ENCODE peak calls at places on chromosomes 7 and 10, in five cellular contexts. W is upper lobe of right lung, U is RWPE1, E is body of pancreas, V is transverse colon. R is an unnamed sample.

GRCh38 chr10:22518167-22518724 is 172.9 kb downstream of the SPAG6 start:
- DNase-seq in U (no peak), V (no peak), E (no peak), W (no peak), R (no peak)

GRCh38 chr10:48976208-48976607 is 36.6 kb upstream of the LRRC18 start:
- DNase-seq in V (no peak), U (peak), E (no peak), W (no peak), R (no peak)

GRCh38 chr7:28125381-28126046 is 55.1 kb downstream of the JAZF1 start:
- DNase-seq in U (no peak), W (no peak), E (no peak), V (no peak), R (no peak)

GRCh38 chr7:31123317-31123716 is 71.2 kb downstream of the ADCYAP1R1 start:
- DNase-seq in V (no peak), U (no peak), E (no peak), W (no peak), R (no peak)

GRCh38 chr10:132539431-132539839 is 1.8 kb downstream of the INPP5A start:
- DNase-seq in V (peak), U (no peak), W (peak), E (peak), R (no peak)

GRCh38 chr10:9608592-9608991 is 1409.1 kb upstream of the CELF2 start:
- DNase-seq in V (no peak), U (no peak), E (no peak), W (no peak), R (no peak)

GRCh38 chr10:120931423-120931822 is 80.3 kb downstream of the WDR11 start:
- DNase-seq in E (no peak), U (no peak), W (no peak), V (no peak), R (no peak)

GRCh38 chr7:65509368-65510186 is 135.9 kb downstream of the ZNF92 start:
- DNase-seq in V (no peak), E (no peak), W (peak), U (no peak), R (no peak)

GRCh38 chr7:41134242-41134872 is 568.5 kb downstream of the INHBA start:
- DNase-seq in W (no peak), V (no peak), U (peak), E (no peak), R (peak)

GRCh38 chr10:124005091-124005490 is 88.3 kb downstream of the CHST15 start:
- DNase-seq in E (peak), W (peak), V (no peak), U (no peak), R (no peak)

GRCh38 chr7:64558781-64559180 is 4.1 kb downstream of the ZNF680 start:
- DNase-seq in V (no peak), E (no peak), U (no peak), W (no peak), R (no peak)

GRCh38 chr7:28091190-28091589 is 89.4 kb downstream of the JAZF1 start:
- DNase-seq in V (no peak), U (no peak), W (no peak), E (no peak), R (no peak)

GRCh38 chr10:123863721-123864432 is 27.7 kb downstream of the CPXM2 start:
- DNase-seq in W (no peak), V (no peak), E (no peak), U (no peak), R (no peak)

GRCh38 chr7:87735360-87735759 is 107.2 kb downstream of the RUNDC3B start:
- DNase-seq in V (no peak), W (no peak), U (peak), E (no peak), R (no peak)

GRCh38 chr10:59678884-59679301 is 30.8 kb downstream of the SLC16A9 start:
- DNase-seq in W (no peak), U (peak), V (peak), E (no peak), R (no peak)

GRCh38 chr7:37382546-37383088 is 66.0 kb downstream of the ELMO1 start:
- DNase-seq in E (no peak), U (no peak), V (no peak), W (no peak), R (no peak)

GRCh38 chr10:133385214-133385613 is 6.2 kb downstream of the PAOX start:
- DNase-seq in E (no peak), V (no peak), U (no peak), W (peak), R (no peak)

GRCh38 chr7:106772655-106773108 is 92.4 kb upstream of the PIK3CG start:
- DNase-seq in U (peak), E (no peak), V (no peak), W (no peak), R (no peak)

GRCh38 chr10:2279666-2280065 is 542.3 kb upstream of the ADARB2 start:
- DNase-seq in W (no peak), U (no peak), V (no peak), E (no peak), R (no peak)

GRCh38 chr10:42882597-42882996 is 100.0 kb downstream of the BMS1 start:
- DNase-seq in U (no peak), W (no peak), E (no peak), V (no peak), R (no peak)

GRCh38 chr10:44378626-44379025 is 6.3 kb downstream of the CXCL12 start:
- DNase-seq in V (no peak), W (peak), U (no peak), E (no peak), R (no peak)

GRCh38 chr10:100038561-100039071 is 28.9 kb upstream of the DNMBP start:
- DNase-seq in E (no peak), W (no peak), U (no peak), V (peak), R (no peak)

GRCh38 chr7:136530831-136531230 is 337.6 kb upstream of the CHRM2 start:
- DNase-seq in W (no peak), U (no peak), V (no peak), E (no peak), R (no peak)

GRCh38 chr7:75981450-75982305 is 12.7 kb downstream of the TMEM120A start:
- DNase-seq in V (no peak), E (no peak), U (no peak), W (peak), R (no peak)

GRCh38 chr10:66782144-66782543 is 143.7 kb upstream of the LRRTM3 start:
- DNase-seq in W (no peak), U (no peak), V (no peak), E (no peak), R (no peak)

GRCh38 chr10:66246177-66246576 is 679.7 kb upstream of the LRRTM3 start:
- DNase-seq in V (no peak), U (no peak), W (no peak), E (no peak), R (no peak)

GRCh38 chr7:41756783-41757182 is 53.9 kb upstream of the INHBA start:
- DNase-seq in V (no peak), U (no peak), W (no peak), E (no peak), R (no peak)

GRCh38 chr10:124478517-124478916 is 16.9 kb downstream of the LHPP start:
- DNase-seq in U (peak), E (no peak), V (no peak), W (no peak), R (no peak)

GRCh38 chr10:113360870-113361269 is 192.0 kb upstream of the HABP2 start:
- DNase-seq in V (no peak), W (no peak), E (no peak), U (no peak), R (no peak)
- TF ChIP-seq CTCF in V (no peak), W (no peak), E (no peak), U (no peak), R (no peak)

GRCh38 chr10:75955953-75956352 is 524.5 kb downstream of the LRMDA start:
- DNase-seq in U (no peak), W (no peak), E (no peak), V (no peak), R (no peak)

GRCh38 chr10:75957721-75958120 is 526.3 kb downstream of the LRMDA start:
- DNase-seq in V (no peak), E (no peak), W (no peak), U (no peak), R (no peak)

GRCh38 chr10:75959209-75959608 is 527.8 kb downstream of the LRMDA start:
- DNase-seq in W (no peak), E (no peak), U (peak), V (no peak), R (no peak)

GRCh38 chr10:75956624-75957023 is 525.2 kb downstream of the LRMDA start:
- DNase-seq in V (no peak), E (no peak), U (no peak), W (no peak), R (no peak)

DNA sequence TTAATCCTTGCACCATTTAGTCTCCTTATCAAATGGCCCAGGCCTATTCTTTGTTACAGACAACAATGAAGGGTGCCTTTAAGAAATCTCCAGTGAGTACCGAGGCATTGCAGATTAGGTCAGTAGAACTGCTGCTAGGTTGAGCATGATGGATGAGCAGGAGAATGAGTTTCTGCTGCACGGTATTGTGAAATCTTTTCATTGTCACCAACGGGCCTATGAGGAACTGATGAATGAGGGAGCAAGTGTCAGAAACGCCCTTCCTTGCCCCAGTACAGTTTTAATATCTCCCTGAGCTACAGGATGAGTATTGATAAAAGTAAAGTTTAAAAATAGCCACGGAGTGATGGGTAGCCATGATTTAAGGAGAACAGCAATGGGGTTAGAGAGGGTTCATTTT is 525.9 kb downstream of the LRMDA start:
- DNase-seq in V (no peak), U (no peak), W (no peak), E (no peak), R (no peak)
- TF ChIP-seq CTCF in V (no peak), U (no peak), W (no peak), E (no peak), R (no peak)

DNA sequence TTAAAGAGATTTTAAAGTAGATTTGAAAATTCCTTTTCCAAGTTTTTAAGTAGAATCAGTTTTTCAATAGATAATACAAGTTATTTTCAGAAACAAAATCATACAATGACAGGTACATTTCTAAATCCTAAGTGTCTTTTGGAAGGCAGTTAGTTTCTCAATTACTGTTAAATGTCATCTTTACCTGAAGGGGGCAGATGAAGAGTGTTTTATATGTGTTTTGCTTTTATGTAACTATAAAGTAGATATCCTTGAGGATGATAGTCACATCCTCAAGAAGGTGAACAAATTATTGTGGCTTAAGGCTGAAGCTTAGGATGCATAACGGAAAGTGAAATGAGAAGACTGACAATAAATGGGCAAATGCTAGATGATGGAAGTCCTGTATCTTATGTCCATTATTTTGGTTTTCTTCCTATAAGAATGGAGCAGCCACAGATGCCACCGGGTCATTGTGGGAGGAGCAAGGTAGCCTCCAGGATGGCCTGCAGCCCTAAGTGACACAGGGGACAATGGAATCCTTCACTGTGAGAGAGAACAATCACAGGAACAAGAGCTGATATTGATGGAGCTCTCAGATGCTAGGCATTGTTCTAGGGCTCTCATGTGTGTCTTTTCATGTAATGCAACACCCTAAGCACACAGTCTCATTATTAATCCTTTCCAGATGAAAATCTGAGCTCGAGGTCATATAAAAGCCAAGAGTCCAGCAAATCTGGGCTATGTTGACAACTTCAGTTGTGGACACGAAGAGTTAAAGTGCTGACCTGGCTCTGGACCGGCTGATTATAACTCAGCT is 14.1 kb upstream of the MKX start:
- DNase-seq in E (no peak), V (no peak), U (no peak), W (no peak), R (no peak)
- TF ChIP-seq CTCF in E (peak), V (no peak), U (no peak), W (peak), R (peak)

GRCh38 chr10:102393411-102394078 is 2.0 kb upstream of the NFKB2 start:
- DNase-seq in V (no peak), U (no peak), E (no peak), W (no peak), R (no peak)
- TF ChIP-seq CTCF in V (no peak), U (peak), E (no peak), W (peak), R (peak)

DNA sequence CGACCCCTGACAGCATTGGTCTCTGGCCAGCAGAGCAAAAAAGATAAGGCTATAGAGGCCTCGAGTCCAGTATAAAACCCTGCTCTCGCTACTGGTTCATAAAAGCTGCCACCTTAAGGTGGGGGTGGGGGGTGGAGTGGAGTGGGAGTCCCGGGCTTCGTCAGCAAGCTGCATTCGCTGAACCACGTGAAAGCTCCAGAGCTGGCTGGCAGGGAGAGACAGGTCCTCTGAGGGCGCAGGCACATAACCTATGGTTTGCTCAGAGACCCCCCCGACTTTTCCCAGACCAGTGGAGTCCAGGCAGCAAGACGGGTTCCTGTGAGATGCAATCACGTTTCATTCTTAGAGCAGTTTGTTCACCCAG is 1.4 kb downstream of the KAZALD1 start:
- DNase-seq in U (no peak), W (no peak), E (no peak), V (no peak), R (no peak)
- TF ChIP-seq CTCF in U (no peak), W (no peak), E (no peak), V (no peak), R (no peak)

GRCh38 chr10:15715619-15716227 is 4.0 kb downstream of the ITGA8 start:
- DNase-seq in V (no peak), U (no peak), W (no peak), E (no peak), R (no peak)
- TF ChIP-seq CTCF in V (peak), U (no peak), W (peak), E (no peak), R (peak)

DNA sequence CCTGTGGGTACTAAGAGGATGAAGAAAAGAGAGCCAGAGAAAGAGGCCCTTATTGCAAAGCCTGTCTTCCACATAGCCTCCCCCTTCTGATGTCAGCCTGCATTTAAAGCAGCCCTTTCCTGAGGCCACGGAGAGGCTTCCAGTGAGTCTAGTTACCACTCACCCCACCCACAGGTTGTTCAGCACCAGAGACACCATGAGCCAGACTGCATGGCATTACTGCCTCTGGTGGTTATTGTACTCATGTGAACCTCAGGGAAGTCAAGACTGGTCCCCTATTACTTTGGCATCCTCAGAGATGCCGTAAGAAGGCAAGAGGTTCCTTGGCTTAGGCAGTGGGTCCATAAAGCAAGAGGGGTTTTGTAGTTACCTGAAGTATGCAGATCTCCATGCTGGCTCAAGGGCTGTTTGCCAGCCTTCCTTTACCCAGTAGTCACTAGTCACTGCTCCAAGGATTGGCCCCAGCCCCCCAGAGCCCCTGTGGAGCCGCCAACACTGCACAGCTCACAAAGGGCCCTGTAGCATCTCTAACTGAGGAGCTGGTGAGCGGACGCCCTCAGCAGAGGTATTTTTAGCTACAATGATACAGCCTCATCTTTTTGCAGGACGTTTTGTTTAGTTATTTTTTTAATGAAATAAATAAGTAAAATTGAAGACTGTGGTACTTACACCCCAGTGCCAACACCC is 20.7 kb downstream of the LRRC4 start:
- DNase-seq in V (no peak), E (no peak), U (no peak), W (no peak), R (no peak)
- TF ChIP-seq CTCF in V (no peak), E (no peak), U (no peak), W (no peak), R (peak)

GRCh38 chr10:6721480-6721879 is 141.4 kb upstream of the PRKCQ start:
- DNase-seq in W (no peak), V (peak), U (peak), E (no peak), R (no peak)
- TF ChIP-seq CTCF in W (no peak), V (no peak), U (no peak), E (no peak), R (no peak)